ENCODE peak calls at places on chromosome 15, in five cellular contexts. V is HepG2, P is GM12878, S is K562, I is H1. M is an unnamed sample.

GRCh38 chr15:91535856-91536500 is 317.5 kb upstream of the SLCO3A1 start:
- DNase-seq in V (no peak), P (no peak), S (no peak), I (no peak), M (no peak)

GRCh38 chr15:101174152-101174920 is 77.5 kb downstream of the CHSY1 start:
- DNase-seq in V (no peak), P (no peak), S (no peak), I (no peak), M (no peak)

GRCh38 chr15:28112962-28113361 is 13.8 kb upstream of the OCA2 start:
- DNase-seq in V (no peak), P (no peak), S (no peak), I (no peak), M (no peak)

GRCh38 chr15:63971904-63972303 is 74.4 kb downstream of the DAPK2 start:
- DNase-seq in V (no peak), P (no peak), S (no peak), I (no peak), M (no peak)

GRCh38 chr15:29526802-29527201 is 257.2 kb upstream of the NSMCE3 start:
- DNase-seq in V (no peak), P (no peak), S (no peak), I (no peak), M (no peak)

GRCh38 chr15:45689616-45690015 is 54.8 kb downstream of the SQOR start:
- DNase-seq in V (no peak), P (no peak), S (no peak), I (no peak), M (no peak)

GRCh38 chr15:83018477-83018876 is 7.0 kb upstream of the C15orf40 start:
- DNase-seq in V (no peak), P (no peak), S (no peak), I (no peak), M (peak; percentile 28)

GRCh38 chr15:41862515-41863116 is 24.0 kb downstream of the PLA2G4B start:
- DNase-seq in V (peak; percentile 20), P (no peak), S (no peak), I (no peak), M (no peak)

GRCh38 chr15:90694987-90695386 is 22.2 kb upstream of the BLM start:
- DNase-seq in V (no peak), P (no peak), S (no peak), I (no peak), M (no peak)

GRCh38 chr15:76338555-76339301 is 2.2 kb downstream of the ISL2 start:
- DNase-seq in V (no peak), P (no peak), S (no peak), I (no peak), M (no peak)

GRCh38 chr15:45200799-45201556 is 13.2 kb upstream of the SHF start:
- DNase-seq in V (peak; percentile 78), P (peak; percentile 75), S (peak; percentile 91), I (no peak), M (peak; percentile 83)

GRCh38 chr15:60006203-60006782 is 2.2 kb downstream of the FOXB1 start:
- DNase-seq in V (no peak), P (no peak), S (peak; percentile 47), I (no peak), M (peak; percentile 2)

GRCh38 chr15:100790786-100791265 is 88.8 kb upstream of the ALDH1A3 start:
- DNase-seq in V (no peak), P (no peak), S (no peak), I (no peak), M (no peak)

GRCh38 chr15:101107625-101108457 is 144.0 kb downstream of the CHSY1 start:
- DNase-seq in V (no peak), P (no peak), S (peak; percentile 76), I (no peak), M (no peak)

GRCh38 chr15:42151736-42152135 is 4.7 kb downstream of the PLA2G4F start:
- DNase-seq in V (no peak), P (no peak), S (no peak), I (no peak), M (no peak)

GRCh38 chr15:60574801-60575631 is 96.1 kb upstream of the ICE2 start:
- DNase-seq in V (peak; percentile 81), P (no peak), S (no peak), I (no peak), M (peak; percentile 38)

GRCh38 chr15:52171386-52171785 is 19.8 kb downstream of the GNB5 start:
- DNase-seq in V (no peak), P (no peak), S (no peak), I (no peak), M (peak; percentile 24)

GRCh38 chr15:77415450-77416448 is 4.2 kb downstream of the PEAK1 start:
- DNase-seq in V (no peak), P (no peak), S (peak; percentile 14), I (no peak), M (peak; percentile 60)

GRCh38 chr15:52784799-52785671 is 5.1 kb downstream of the ONECUT1 start:
- DNase-seq in V (peak; percentile 39), P (no peak), S (no peak), I (no peak), M (no peak)

GRCh38 chr15:52163321-52164190 is 27.6 kb downstream of the GNB5 start:
- DNase-seq in V (no peak), P (no peak), S (peak; percentile 52), I (no peak), M (no peak)

GRCh38 chr15:25066708-25067107 is 111.9 kb downstream of the SNRPN start:
- DNase-seq in V (no peak), P (no peak), S (no peak), I (no peak), M (no peak)

GRCh38 chr15:52651868-52652267 is 27.3 kb downstream of the ATOSA start:
- DNase-seq in V (peak; percentile 80), P (no peak), S (peak; percentile 85), I (peak; percentile 23), M (peak; percentile 98)

GRCh38 chr15:39248204-39248603 is 332.7 kb upstream of the THBS1 start:
- DNase-seq in V (peak; percentile 47), P (no peak), S (no peak), I (no peak), M (peak; percentile 88)

GRCh38 chr15:88331291-88331690 is 74.8 kb upstream of the NTRK3 start:
- DNase-seq in V (peak; percentile 29), P (no peak), S (peak; percentile 68), I (peak; percentile 77), M (peak; percentile 4)

GRCh38 chr15:55327392-55327791 is 8.4 kb downstream of the PIGB start:
- DNase-seq in V (no peak), P (no peak), S (no peak), I (no peak), M (no peak)

GRCh38 chr15:68730491-68731317 is 90.0 kb downstream of the ANP32A start:
- DNase-seq in V (peak; percentile 21), P (no peak), S (peak; percentile 52), I (peak; percentile 19), M (peak; percentile 51)

GRCh38 chr15:29021901-29022300 is 136.1 kb downstream of the APBA2 start:
- DNase-seq in V (no peak), P (no peak), S (no peak), I (no peak), M (peak; percentile 41)

GRCh38 chr15:64894395-64895056 is 17.2 kb upstream of the ANKDD1A start:
- DNase-seq in V (no peak), P (peak; percentile 76), S (no peak), I (no peak), M (no peak)

GRCh38 chr15:71780349-71780976 is 29.9 kb upstream of the NR2E3 start:
- DNase-seq in V (peak; percentile 45), P (peak; percentile 49), S (peak; percentile 53), I (peak; percentile 31), M (peak; percentile 66)

GRCh38 chr15:71779073-71779797 is 31.1 kb upstream of the NR2E3 start:
- DNase-seq in V (no peak), P (no peak), S (no peak), I (no peak), M (no peak)

GRCh38 chr15:71775857-71776256 is 34.5 kb upstream of the NR2E3 start:
- DNase-seq in V (no peak), P (no peak), S (no peak), I (no peak), M (peak; percentile 33)

GRCh38 chr15:71776304-71776703 is 34.0 kb upstream of the NR2E3 start:
- DNase-seq in V (no peak), P (no peak), S (no peak), I (no peak), M (no peak)

DNA sequence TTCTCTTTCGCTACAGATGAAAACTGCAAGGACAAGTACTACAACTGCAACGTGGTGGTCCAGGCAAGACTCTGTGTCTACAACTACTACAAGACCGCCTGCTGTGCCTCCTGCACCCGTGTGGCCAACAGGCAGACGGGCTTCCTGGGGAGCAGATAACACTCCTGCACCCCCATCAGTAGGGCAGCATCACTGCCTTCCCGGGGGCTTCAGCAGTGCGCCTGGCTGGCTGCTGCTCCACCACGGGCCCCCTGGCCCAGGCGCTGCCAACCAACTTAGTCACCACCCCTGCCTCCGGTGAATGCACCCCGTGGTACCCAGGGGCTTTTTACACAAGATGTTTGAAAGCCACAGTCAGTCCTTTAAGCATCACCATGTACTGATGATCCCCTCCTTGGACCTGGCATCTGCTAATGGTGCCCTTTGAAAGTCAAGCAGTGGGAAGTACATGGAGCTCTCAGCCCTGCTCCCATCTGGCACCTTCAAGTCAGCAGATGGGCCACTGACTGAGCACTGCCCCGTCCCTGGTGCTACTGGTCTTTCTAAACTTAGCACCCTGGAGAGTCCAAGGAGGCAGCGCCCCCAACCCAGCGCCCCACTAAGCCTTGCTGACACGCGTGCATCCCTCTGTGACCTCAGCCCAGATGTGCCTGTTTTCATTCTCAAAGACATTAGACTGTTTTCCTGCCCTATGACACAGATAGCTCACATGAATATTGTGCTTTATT is 33.0 kb upstream of the NR2E3 start:
- DNase-seq in V (no peak), P (no peak), S (no peak), I (no peak), M (no peak)
- TF ChIP-seq CEBPB in V (no peak), P (no peak), S (no peak), I (no peak), M (no peak)

DNA sequence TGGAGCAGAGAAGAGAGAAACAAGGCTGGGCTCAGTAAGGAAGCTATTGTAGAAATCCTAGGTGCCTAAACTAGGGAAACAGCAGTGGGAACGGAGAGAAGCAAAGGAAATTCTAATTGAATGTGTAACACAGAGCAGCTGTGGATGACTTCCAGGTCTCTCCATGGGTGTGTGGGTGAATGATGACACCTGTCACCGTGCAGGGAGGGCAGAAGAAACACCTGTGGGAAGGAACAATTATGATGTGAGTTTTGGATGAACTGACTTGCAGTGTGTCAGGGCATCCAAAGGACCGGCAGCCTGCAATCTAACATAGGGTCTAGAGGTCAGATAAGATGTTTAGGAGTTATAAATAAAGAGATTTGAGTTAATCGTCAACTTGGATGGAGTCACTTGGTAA is 144.2 kb downstream of the RYR3 start:
- DNase-seq in V (no peak), P (no peak), S (no peak), I (no peak), M (no peak)
- TF ChIP-seq RFX5 in V (no peak), P (no peak), S (no peak), I (no peak), M (no peak)

DNA sequence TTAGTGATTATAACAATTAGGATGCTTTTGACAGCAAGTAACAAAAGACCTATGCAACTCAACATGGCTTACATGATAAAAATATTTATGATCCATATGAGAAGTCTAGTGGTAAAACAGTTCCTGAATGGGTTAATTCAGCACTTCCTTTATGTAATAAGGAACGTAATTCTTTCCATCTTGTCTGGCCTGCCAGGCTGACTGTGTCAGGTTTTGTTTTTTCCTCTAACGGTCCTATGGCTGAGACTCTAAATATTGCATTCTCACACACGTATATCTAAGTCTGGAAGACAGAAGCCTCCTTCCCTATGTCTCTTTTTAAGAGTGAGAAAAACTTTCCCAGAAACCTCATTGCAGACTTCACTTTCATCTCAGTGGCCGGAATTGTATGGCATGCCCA is 50.6 kb downstream of the DUT start:
- DNase-seq in V (no peak), P (no peak), S (no peak), I (no peak), M (no peak)
- H2AFZ ChIP-seq in V (no peak overlapping the region), P (no peak overlapping the region), S (no peak overlapping the region), I (no peak overlapping the region), M (no peak overlapping the region)

GRCh38 chr15:67097893-67098740 is 32.7 kb downstream of the SMAD3 start:
- DNase-seq in V (no peak), P (no peak), S (peak; percentile 79), I (no peak), M (peak; percentile 52)
- TF ChIP-seq CEBPB in V (no peak), P (no peak), S (no peak), I (no peak), M (no peak)